ENCODE peak calls at places on chromosome 17, in seven cellular contexts. One of them, this sample, is unnamed.

GRCh38 chr17:7832431-7832830 is 1.6 kb upstream of the KDM6B start:
- DNase-seq in psoas muscle: no peak
- DNase-seq in body of pancreas: no peak
- DNase-seq in BE2C: no peak
- DNase-seq in neural progenitor cell: no peak
- DNase-seq in sigmoid colon: peak; percentile 61
- DNase-seq in uterus: no peak
- DNase-seq in this sample: no peak

GRCh38 chr17:46968224-46968834 is 10.7 kb downstream of the RPRML start:
- DNase-seq in neural progenitor cell: no peak
- DNase-seq in psoas muscle: no peak
- DNase-seq in uterus: no peak
- DNase-seq in body of pancreas: no peak
- DNase-seq in sigmoid colon: peak; percentile 15
- DNase-seq in BE2C: no peak
- DNase-seq in this sample: no peak

GRCh38 chr17:30905742-30906100 is 317 bp downstream of the TEFM start:
- DNase-seq in neural progenitor cell: no peak
- DNase-seq in psoas muscle: no peak
- DNase-seq in sigmoid colon: no peak
- DNase-seq in BE2C: no peak
- DNase-seq in body of pancreas: no peak
- DNase-seq in uterus: no peak
- DNase-seq in this sample: no peak

GRCh38 chr17:79664925-79665738 is 54.3 kb upstream of the RBFOX3 start:
- DNase-seq in uterus: peak; percentile 91
- DNase-seq in sigmoid colon: peak; percentile 96
- DNase-seq in psoas muscle: peak; percentile 70
- DNase-seq in body of pancreas: peak; percentile 93
- DNase-seq in BE2C: peak; percentile 40
- DNase-seq in neural progenitor cell: peak; percentile 58
- DNase-seq in this sample: peak; percentile 90

GRCh38 chr17:74419862-74420492 is 11.9 kb upstream of the GPRC5C start:
- DNase-seq in uterus: no peak
- DNase-seq in BE2C: no peak
- DNase-seq in neural progenitor cell: no peak
- DNase-seq in psoas muscle: no peak
- DNase-seq in sigmoid colon: no peak
- DNase-seq in body of pancreas: peak; percentile 67
- DNase-seq in this sample: no peak

GRCh38 chr17:9893606-9894005 is 11.5 kb downstream of the RCVRN start:
- DNase-seq in neural progenitor cell: no peak
- DNase-seq in uterus: no peak
- DNase-seq in BE2C: no peak
- DNase-seq in sigmoid colon: no peak
- DNase-seq in psoas muscle: no peak
- DNase-seq in body of pancreas: no peak
- DNase-seq in this sample: no peak

GRCh38 chr17:47860396-47860795 is 9.4 kb upstream of the SP6 start:
- DNase-seq in sigmoid colon: no peak
- DNase-seq in psoas muscle: no peak
- DNase-seq in uterus: no peak
- DNase-seq in neural progenitor cell: no peak
- DNase-seq in BE2C: no peak
- DNase-seq in body of pancreas: no peak
- DNase-seq in this sample: no peak

GRCh38 chr17:70128727-70129238 is 40.5 kb upstream of the KCNJ2 start:
- DNase-seq in uterus: no peak
- DNase-seq in psoas muscle: no peak
- DNase-seq in sigmoid colon: no peak
- DNase-seq in body of pancreas: no peak
- DNase-seq in neural progenitor cell: no peak
- DNase-seq in BE2C: no peak
- DNase-seq in this sample: no peak

GRCh38 chr17:63998050-63998720 is at the start of gene PRR29:
- DNase-seq in uterus: peak; percentile 33
- DNase-seq in BE2C: peak; percentile 89
- DNase-seq in body of pancreas: peak; percentile 80
- DNase-seq in psoas muscle: peak; percentile 85
- DNase-seq in sigmoid colon: peak; percentile 77
- DNase-seq in neural progenitor cell: peak; percentile 96
- DNase-seq in this sample: peak; percentile 78

GRCh38 chr17:29579866-29580771 is 9.3 kb downstream of the GIT1 start:
- DNase-seq in BE2C: peak; percentile 79
- DNase-seq in neural progenitor cell: peak; percentile 89
- DNase-seq in sigmoid colon: peak; percentile 91
- DNase-seq in psoas muscle: peak; percentile 95
- DNase-seq in body of pancreas: peak; percentile 93
- DNase-seq in uterus: peak; percentile 83
- DNase-seq in this sample: peak; percentile 90

GRCh38 chr17:17739388-17740066 is 58.3 kb downstream of the RAI1 start:
- DNase-seq in body of pancreas: peak; percentile 40
- DNase-seq in sigmoid colon: peak; percentile 88
- DNase-seq in uterus: peak; percentile 73
- DNase-seq in psoas muscle: no peak
- DNase-seq in BE2C: peak; percentile 50
- DNase-seq in neural progenitor cell: peak; percentile 48
- DNase-seq in this sample: peak; percentile 47

GRCh38 chr17:63639125-63639524 is 16.9 kb downstream of the MAP3K3 start:
- DNase-seq in sigmoid colon: no peak
- DNase-seq in BE2C: no peak
- DNase-seq in psoas muscle: no peak
- DNase-seq in neural progenitor cell: no peak
- DNase-seq in uterus: no peak
- DNase-seq in body of pancreas: no peak
- DNase-seq in this sample: no peak

GRCh38 chr17:22692066-22692800 is 999.9 kb downstream of the KCNJ18 start:
- DNase-seq in psoas muscle: no peak
- DNase-seq in BE2C: no peak
- DNase-seq in sigmoid colon: peak; percentile 55
- DNase-seq in uterus: no peak
- DNase-seq in neural progenitor cell: no peak
- DNase-seq in body of pancreas: no peak
- DNase-seq in this sample: no peak

GRCh38 chr17:64784353-64784798 is 122.3 kb upstream of the SMURF2 start:
- DNase-seq in body of pancreas: no peak
- DNase-seq in psoas muscle: no peak
- DNase-seq in sigmoid colon: no peak
- DNase-seq in BE2C: no peak
- DNase-seq in uterus: no peak
- DNase-seq in neural progenitor cell: no peak
- DNase-seq in this sample: no peak

GRCh38 chr17:52027620-52028019 is 130.9 kb downstream of the CA10 start:
- DNase-seq in uterus: no peak
- DNase-seq in psoas muscle: no peak
- DNase-seq in body of pancreas: no peak
- DNase-seq in BE2C: no peak
- DNase-seq in sigmoid colon: no peak
- DNase-seq in neural progenitor cell: no peak
- DNase-seq in this sample: no peak

GRCh38 chr17:55264640-55265298 is at the start of gene HLF:
- DNase-seq in sigmoid colon: peak; percentile 93
- DNase-seq in BE2C: peak; percentile 85
- DNase-seq in neural progenitor cell: peak; percentile 94
- DNase-seq in psoas muscle: peak; percentile 92
- DNase-seq in uterus: peak; percentile 81
- DNase-seq in body of pancreas: peak; percentile 90
- DNase-seq in this sample: peak; percentile 83

GRCh38 chr17:1002771-1003555 is 6.0 kb downstream of the TIMM22 start:
- DNase-seq in uterus: no peak
- DNase-seq in BE2C: no peak
- DNase-seq in sigmoid colon: no peak
- DNase-seq in neural progenitor cell: no peak
- DNase-seq in body of pancreas: no peak
- DNase-seq in psoas muscle: peak; percentile 53
- DNase-seq in this sample: no peak

GRCh38 chr17:47295037-47295873 is 28.5 kb upstream of the EFCAB13 start:
- DNase-seq in uterus: no peak
- DNase-seq in BE2C: no peak
- DNase-seq in body of pancreas: no peak
- DNase-seq in sigmoid colon: no peak
- DNase-seq in psoas muscle: no peak
- DNase-seq in neural progenitor cell: peak; percentile 62
- DNase-seq in this sample: no peak

DNA sequence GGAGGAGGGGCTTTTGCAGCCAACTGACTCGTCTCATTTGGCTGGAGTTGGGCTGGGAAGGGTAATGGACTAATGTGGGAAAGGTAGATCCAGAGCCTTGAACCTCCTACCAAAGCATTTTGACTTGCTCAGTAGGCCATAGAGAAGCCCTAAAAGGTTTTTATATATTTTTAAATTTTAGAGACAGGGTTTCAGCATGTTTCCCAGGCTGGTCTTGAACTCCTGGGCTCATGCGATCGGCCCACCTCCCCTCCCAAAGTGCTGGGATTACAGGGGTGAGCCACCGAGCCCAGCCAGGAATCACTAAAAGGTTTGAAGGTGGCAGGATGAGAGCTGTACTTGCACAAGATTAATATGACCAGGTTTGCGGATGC is 2.0 kb upstream of the PITPNC1 start:
- DNase-seq in sigmoid colon: no peak
- DNase-seq in psoas muscle: no peak
- DNase-seq in BE2C: no peak
- DNase-seq in body of pancreas: no peak
- DNase-seq in uterus: no peak
- DNase-seq in neural progenitor cell: no peak
- DNase-seq in this sample: no peak
- TF ChIP-seq CTCF in sigmoid colon: no peak
- TF ChIP-seq CTCF in psoas muscle: no peak
- TF ChIP-seq CTCF in BE2C: no peak
- TF ChIP-seq CTCF in body of pancreas: no peak
- TF ChIP-seq CTCF in uterus: no peak
- TF ChIP-seq CTCF in neural progenitor cell: no peak
- TF ChIP-seq CTCF in this sample: no peak

DNA sequence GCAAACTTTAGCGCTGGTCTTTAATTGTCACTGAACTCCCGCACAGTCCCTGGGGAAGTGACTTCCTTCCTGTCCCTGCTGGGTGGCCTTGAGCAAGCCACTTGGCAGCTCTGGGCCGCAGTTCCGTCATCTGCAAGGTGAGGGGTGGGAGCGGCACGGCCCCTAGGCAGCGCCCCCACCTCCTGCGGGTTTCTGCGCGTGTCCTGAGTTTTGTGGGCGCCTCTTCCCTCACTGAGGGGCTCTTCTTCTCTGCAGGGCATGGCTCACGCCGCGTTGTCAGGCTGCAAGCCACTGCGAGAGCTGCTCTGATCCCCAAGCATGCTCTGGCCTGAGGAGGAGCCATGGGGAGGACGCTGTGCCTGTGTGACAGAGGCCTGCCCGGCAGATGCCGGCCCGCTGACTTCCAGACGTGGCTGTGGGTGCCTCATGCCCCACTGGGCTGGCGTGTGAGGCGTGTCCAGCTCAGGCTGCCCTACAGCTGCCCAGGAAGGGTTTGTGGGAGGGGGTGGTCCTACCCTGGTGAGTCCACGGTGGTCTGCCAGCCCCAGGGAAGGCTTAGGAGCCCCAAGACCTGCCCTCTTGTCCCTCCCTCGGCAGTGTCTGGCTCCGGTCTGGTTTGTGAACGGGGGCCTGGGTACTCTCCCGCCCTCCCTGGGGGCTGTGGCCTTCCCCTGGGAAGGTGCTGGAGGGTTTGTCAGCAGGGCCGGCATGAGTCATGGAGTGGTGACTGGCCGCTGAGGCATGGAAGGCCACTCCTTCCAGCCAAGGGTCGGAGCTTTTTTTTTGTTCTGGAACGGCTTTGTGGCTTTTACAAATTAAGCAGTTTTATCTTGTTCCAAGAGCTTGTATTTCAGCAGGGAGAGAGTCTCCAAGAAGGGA is 182.0 kb downstream of the SEC14L1 start:
- DNase-seq in neural progenitor cell: peak; percentile 23
- DNase-seq in body of pancreas: peak; percentile 53
- DNase-seq in psoas muscle: peak; percentile 92
- DNase-seq in sigmoid colon: peak; percentile 95
- DNase-seq in uterus: peak; percentile 93
- DNase-seq in BE2C: peak; percentile 97
- DNase-seq in this sample: peak; percentile 96
- H3K4me3 ChIP-seq in neural progenitor cell: no peak overlapping the region
- H3K4me3 ChIP-seq in body of pancreas: no peak overlapping the region
- H3K4me3 ChIP-seq in psoas muscle: peak overlapping the region; percentile 66
- H3K4me3 ChIP-seq in sigmoid colon: peak overlapping the region; percentile 10
- H3K4me3 ChIP-seq in uterus: peak overlapping the region; percentile 10
- H3K4me3 ChIP-seq in BE2C: peak overlapping the region; percentile 35
- H3K4me3 ChIP-seq in this sample: no peak overlapping the region

DNA sequence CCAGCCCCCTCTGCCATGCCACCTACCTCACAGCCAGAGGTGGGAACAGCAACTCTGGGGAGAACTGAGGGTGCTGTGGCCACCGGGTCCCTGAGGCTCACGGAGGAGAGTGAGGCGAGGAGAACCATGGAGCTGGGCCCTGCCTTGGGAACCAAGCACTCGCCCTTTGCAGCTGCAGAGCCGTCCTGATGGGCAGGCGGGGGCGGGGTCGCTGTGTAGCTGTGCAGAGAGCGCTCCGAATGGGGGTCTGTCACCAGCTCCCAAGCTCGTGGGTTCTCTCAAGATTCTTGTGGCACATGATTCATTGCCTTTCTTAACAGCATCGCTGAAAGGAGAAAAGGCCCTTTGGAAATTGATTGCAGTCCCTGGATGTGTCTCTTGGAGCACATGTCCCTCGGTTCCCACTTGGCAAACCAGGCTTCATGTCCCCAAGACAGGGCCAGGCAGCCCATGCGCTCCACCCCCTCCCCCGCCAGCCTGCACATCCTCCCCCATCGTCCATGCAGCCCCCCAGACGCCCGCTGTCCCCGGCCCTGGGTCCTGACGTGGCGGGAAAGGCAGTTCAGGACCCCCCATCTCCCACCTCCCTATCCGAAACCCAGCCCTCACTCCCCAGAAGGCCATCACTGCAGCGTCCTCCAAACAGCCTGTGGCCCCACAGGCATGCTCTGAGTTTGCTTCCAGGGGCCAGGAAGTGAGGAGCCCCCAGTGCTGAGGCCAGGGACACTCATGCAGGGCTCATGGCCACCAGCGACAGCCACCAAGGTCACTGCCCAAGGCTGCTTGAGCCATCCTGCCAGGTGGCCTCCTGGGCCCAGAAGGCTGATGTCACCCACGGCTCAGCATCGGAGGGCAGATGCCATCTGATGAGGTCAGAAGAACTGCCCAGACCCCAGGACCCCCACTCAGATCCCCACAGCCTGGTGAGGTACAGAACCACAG is 20.6 kb upstream of the CHMP6 start:
- DNase-seq in psoas muscle: peak; percentile 54
- DNase-seq in BE2C: peak; percentile 28
- DNase-seq in neural progenitor cell: no peak
- DNase-seq in sigmoid colon: no peak
- DNase-seq in body of pancreas: no peak
- DNase-seq in uterus: no peak
- DNase-seq in this sample: no peak
- H3K4me1 ChIP-seq in psoas muscle: peaks cover 20% of the 10 kb centered on the region
- H3K4me1 ChIP-seq in BE2C: peaks cover 27% of the 10 kb centered on the region
- H3K4me1 ChIP-seq in neural progenitor cell: peaks cover 11% of the 10 kb centered on the region
- H3K4me1 ChIP-seq in sigmoid colon: peaks cover 32% of the 10 kb centered on the region
- H3K4me1 ChIP-seq in body of pancreas: peaks cover 16% of the 10 kb centered on the region
- H3K4me1 ChIP-seq in uterus: peaks cover 6% of the 10 kb centered on the region
- H3K4me1 ChIP-seq in this sample: no peaks in the 10 kb centered on the region

DNA sequence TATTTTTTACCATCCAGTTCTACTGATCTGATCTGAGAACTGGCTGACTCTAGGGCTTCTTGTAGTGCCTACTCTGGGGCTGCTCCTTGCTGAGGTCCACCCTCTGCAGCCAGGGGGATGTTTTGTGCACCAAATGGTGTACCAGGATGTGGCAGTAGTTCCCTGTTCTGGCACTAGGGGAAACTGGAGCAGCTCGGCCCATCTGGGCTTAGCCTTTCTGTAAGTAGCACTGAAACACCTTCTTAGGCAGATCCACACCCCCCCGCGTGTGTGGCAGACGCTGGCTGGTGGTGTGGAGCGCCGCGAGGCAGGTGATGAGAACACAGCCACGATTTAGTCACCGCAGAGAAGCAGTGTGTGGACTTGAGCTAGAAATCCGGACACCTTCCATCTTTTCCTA is 17.0 kb downstream of the DUSP14 start:
- DNase-seq in sigmoid colon: no peak
- DNase-seq in psoas muscle: no peak
- DNase-seq in body of pancreas: no peak
- DNase-seq in uterus: no peak
- DNase-seq in neural progenitor cell: peak; percentile 77
- DNase-seq in BE2C: peak; percentile 59
- DNase-seq in this sample: peak; percentile 19
- TF ChIP-seq CTCF in sigmoid colon: peak; percentile 26
- TF ChIP-seq CTCF in psoas muscle: peak; percentile 10
- TF ChIP-seq CTCF in body of pancreas: peak; percentile 26
- TF ChIP-seq CTCF in uterus: no peak
- TF ChIP-seq CTCF in neural progenitor cell: peak; percentile 61
- TF ChIP-seq CTCF in BE2C: peak; percentile 72
- TF ChIP-seq CTCF in this sample: peak; percentile 36

This sample was measured in thyroid gland.